ENCODE peak calls at places on chromosomes 11 and 22, in eight cellular contexts. C, E, B, G, T, F, X and R are unnamed samples.

GRCh38 chr11:75547617-75548054 is 14.4 kb upstream of the SERPINH1 start:
- DNase-seq in C (peak), E (peak), B (peak), G (peak), T (peak), F (no peak), X (peak), R (peak)

GRCh38 chr11:61764606-61765260 is 12.3 kb downstream of the MYRF start:
- DNase-seq in C (no peak), E (no peak), B (no peak), G (no peak), T (peak), F (no peak), X (no peak), R (no peak)

GRCh38 chr11:8714622-8715225 is 32.1 kb downstream of the RPL27A start:
- DNase-seq in C (no peak), E (no peak), B (no peak), G (peak), T (no peak), F (no peak), X (no peak), R (no peak)

GRCh38 chr11:102309621-102310541 is 7.4 kb upstream of the BIRC3 start:
- DNase-seq in C (no peak), E (no peak), B (no peak), G (peak), T (no peak), F (no peak), X (no peak), R (no peak)

GRCh38 chr22:40070701-40071100 is 75.9 kb downstream of the FAM83F start:
- DNase-seq in C (no peak), E (no peak), B (no peak), G (no peak), T (peak), F (no peak), X (no peak), R (no peak)

GRCh38 chr22:21928048-21928447 is 24.6 kb downstream of the PPM1F start:
- DNase-seq in C (no peak), E (no peak), B (no peak), G (no peak), T (no peak), F (no peak), X (no peak), R (no peak)

GRCh38 chr11:35168606-35169200 is 29.7 kb downstream of the CD44 start:
- DNase-seq in C (no peak), E (no peak), B (no peak), G (no peak), T (no peak), F (no peak), X (no peak), R (no peak)

GRCh38 chr11:65726660-65727059 is 6.1 kb upstream of the RNASEH2C start:
- DNase-seq in C (no peak), E (no peak), B (no peak), G (no peak), T (no peak), F (no peak), X (no peak), R (no peak)

GRCh38 chr11:116601734-116602636 is 170.8 kb downstream of the BUD13 start:
- DNase-seq in C (peak), E (no peak), B (no peak), G (peak), T (peak), F (no peak), X (no peak), R (no peak)

GRCh38 chr11:131867457-131868257 is 497.2 kb downstream of the NTM start:
- DNase-seq in C (peak), E (peak), B (peak), G (peak), T (peak), F (no peak), X (peak), R (no peak)

GRCh38 chr11:65102142-65103095 is 6.4 kb downstream of the VPS51 start:
- DNase-seq in C (peak), E (no peak), B (peak), G (no peak), T (peak), F (no peak), X (no peak), R (no peak)

GRCh38 chr11:43972366-43972765 is 29.9 kb downstream of the C11orf96 start:
- DNase-seq in C (no peak), E (no peak), B (no peak), G (no peak), T (no peak), F (no peak), X (no peak), R (no peak)

GRCh38 chr11:10042699-10043098 is 251.3 kb downstream of the SBF2 start:
- DNase-seq in C (no peak), E (no peak), B (no peak), G (peak), T (no peak), F (no peak), X (no peak), R (no peak)

GRCh38 chr11:27610287-27610686 is 90.0 kb downstream of the BDNF start:
- DNase-seq in C (no peak), E (no peak), B (no peak), G (no peak), T (no peak), F (no peak), X (no peak), R (no peak)

GRCh38 chr11:8180469-8180868 is 11.6 kb upstream of the RIC3 start:
- DNase-seq in C (no peak), E (no peak), B (no peak), G (no peak), T (no peak), F (no peak), X (no peak), R (no peak)

GRCh38 chr11:126588630-126589491 is 233.4 kb downstream of the ST3GAL4 start:
- DNase-seq in C (no peak), E (no peak), B (no peak), G (peak), T (no peak), F (no peak), X (no peak), R (no peak)

GRCh38 chr11:67277231-67277961 is 11.1 kb downstream of the GRK2 start:
- DNase-seq in C (peak), E (peak), B (peak), G (peak), T (peak), F (peak), X (peak), R (no peak)

GRCh38 chr11:35582033-35582432 is 36.2 kb upstream of the FJX1 start:
- DNase-seq in C (no peak), E (no peak), B (no peak), G (no peak), T (no peak), F (no peak), X (no peak), R (no peak)

GRCh38 chr11:86740628-86741488 is 59.5 kb upstream of the PRSS23 start:
- DNase-seq in C (peak), E (peak), B (peak), G (peak), T (peak), F (no peak), X (peak), R (peak)

GRCh38 chr11:123493393-123494063 is 63.5 kb downstream of the GRAMD1B start:
- DNase-seq in C (no peak), E (no peak), B (no peak), G (peak), T (no peak), F (no peak), X (no peak), R (no peak)

GRCh38 chr11:110774138-110775014 is 62.1 kb upstream of the ARHGAP20 start:
- DNase-seq in C (no peak), E (no peak), B (no peak), G (no peak), T (no peak), F (no peak), X (no peak), R (no peak)

GRCh38 chr11:124415356-124415923 is 9.2 kb downstream of the OR8B4 start:
- DNase-seq in C (no peak), E (peak), B (peak), G (peak), T (peak), F (no peak), X (peak), R (no peak)